ENCODE peak calls at places on chromosomes 13 and 19, in six cellular contexts. M is heart left ventricle, Q is HCT116, A is A549, T is ovary, L is suprapubic skin. B is an unnamed sample.

GRCh38 chr19:57632987-57633831 is at the start of gene ZNF211:
- DNase-seq in A (peak), T (peak), L (peak), M (peak), Q (peak), B (peak)

GRCh38 chr13:110214637-110215036 is 92.3 kb downstream of the COL4A1 start:
- DNase-seq in A (no peak), L (no peak), Q (no peak), M (no peak), T (no peak), B (no peak)

GRCh38 chr13:31848621-31849020 is 109.3 kb downstream of the RXFP2 start:
- DNase-seq in Q (no peak), M (no peak), A (no peak), L (no peak), T (no peak), B (no peak)

GRCh38 chr13:44312131-44312530 is 61.5 kb upstream of the SERP2 start:
- DNase-seq in L (no peak), M (no peak), Q (no peak), A (no peak), T (no peak), B (no peak)

GRCh38 chr13:36549771-36550170 is 117.5 kb downstream of the CCNA1 start:
- DNase-seq in T (no peak), A (no peak), M (no peak), L (no peak), Q (no peak), B (no peak)

GRCh38 chr13:104008571-104009435 is 942.6 kb upstream of the SLC10A2 start:
- DNase-seq in A (no peak), T (no peak), Q (no peak), L (no peak), M (no peak), B (no peak)

GRCh38 chr13:34070006-34070405 is 252.1 kb downstream of the RFC3 start:
- DNase-seq in L (no peak), T (no peak), Q (no peak), A (no peak), M (no peak), B (no peak)

GRCh38 chr13:23610187-23610576 is 40.0 kb downstream of the TNFRSF19 start:
- DNase-seq in L (no peak), M (no peak), A (no peak), T (no peak), Q (no peak), B (no peak)

GRCh38 chr19:1427221-1427620 is 11.0 kb upstream of the RPS15 start:
- DNase-seq in T (no peak), Q (no peak), M (no peak), L (no peak), A (no peak), B (no peak)

DNA sequence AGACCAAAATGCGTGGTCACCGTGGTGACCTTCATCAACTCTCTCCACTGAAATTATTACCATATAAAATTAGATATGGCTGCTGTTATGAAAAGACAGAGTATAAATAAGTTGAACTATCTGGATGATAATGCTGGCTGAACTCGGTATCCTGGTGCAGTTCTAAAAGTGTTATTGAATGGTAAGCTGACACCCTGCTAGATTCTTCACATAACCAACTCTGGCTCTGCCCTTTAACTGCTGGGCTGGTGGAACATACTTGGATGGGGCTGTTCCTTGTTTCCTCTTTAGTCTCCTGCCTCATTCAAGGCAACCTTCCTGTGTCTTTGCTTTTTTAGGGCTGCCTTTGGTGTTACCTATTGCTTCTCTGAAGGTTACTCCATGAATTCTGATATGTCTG is 106.9 kb downstream of the FGF9 start:
- DNase-seq in M (no peak), Q (no peak), L (no peak), T (no peak), A (no peak), B (no peak)
- H3K4me3 ChIP-seq in M (no peak), Q (no peak), L (no peak), T (no peak), A (no peak), B (no peak)

DNA sequence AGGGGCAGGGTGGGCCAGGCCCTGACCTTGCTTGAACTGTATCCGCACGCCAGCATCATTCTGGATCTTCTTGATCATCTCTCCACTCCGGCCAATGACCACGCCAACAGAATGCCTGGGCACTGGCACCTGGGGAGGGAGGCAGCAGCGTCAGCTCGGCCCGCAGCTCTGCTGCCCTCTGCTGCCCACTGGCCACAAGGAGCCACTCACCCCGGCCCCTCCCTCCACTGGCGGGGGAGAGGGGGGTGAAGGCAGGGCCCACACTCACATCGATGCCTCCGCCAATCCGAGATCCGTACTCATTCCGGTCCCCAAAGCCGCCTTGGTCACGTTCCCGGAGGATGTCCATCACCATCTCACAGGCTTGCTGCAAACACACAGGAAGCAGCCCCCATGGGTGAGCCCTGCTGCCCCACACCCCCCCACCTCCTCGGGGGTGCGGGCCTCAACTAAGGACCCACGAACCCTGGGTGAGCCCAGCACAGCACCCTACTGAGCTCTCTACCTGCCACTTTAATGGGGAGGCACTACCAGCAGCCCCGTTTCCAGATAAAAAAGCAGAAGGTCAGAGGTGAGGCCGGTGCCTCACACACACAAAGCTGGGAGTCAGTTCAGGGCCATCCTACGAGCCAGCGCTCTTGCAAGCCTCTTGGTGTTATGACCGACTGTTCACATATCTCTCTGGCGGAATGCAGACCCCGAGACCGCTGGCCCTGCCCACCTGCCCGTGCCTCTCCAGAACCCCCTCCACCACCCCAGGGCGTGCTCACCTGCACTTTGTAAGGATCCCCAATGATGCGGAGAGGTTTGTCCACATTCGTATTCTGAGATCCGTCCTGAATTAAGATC is 6.7 kb downstream of the KHSRP start:
- DNase-seq in M (no peak), T (no peak), A (no peak), L (no peak), Q (no peak), B (no peak)
- TF ChIP-seq POLR2A in M (no peak), T (no peak), A (no peak), L (no peak), Q (no peak), B (no peak)

GRCh38 chr13:24984134-24984533 is 111.8 kb upstream of the PABPC3 start:
- DNase-seq in A (no peak), T (no peak), M (no peak), L (no peak), Q (no peak), B (no peak)

GRCh38 chr13:24986826-24987225 is 109.1 kb upstream of the PABPC3 start:
- DNase-seq in Q (no peak), M (no peak), A (no peak), L (no peak), T (no peak), B (no peak)

GRCh38 chr13:24983094-24983493 is 112.8 kb upstream of the PABPC3 start:
- DNase-seq in T (no peak), L (no peak), M (no peak), A (no peak), Q (no peak), B (no peak)

GRCh38 chr13:24982333-24982999 is 113.5 kb upstream of the PABPC3 start:
- DNase-seq in A (no peak), M (peak), L (no peak), T (no peak), Q (no peak), B (no peak)

GRCh38 chr13:24985102-24985501 is 110.8 kb upstream of the PABPC3 start:
- DNase-seq in M (no peak), Q (no peak), T (no peak), A (no peak), L (no peak), B (no peak)
- TF ChIP-seq CTCF in M (no peak), Q (no peak), T (no peak), A (no peak), L (no peak), B (no peak)

DNA sequence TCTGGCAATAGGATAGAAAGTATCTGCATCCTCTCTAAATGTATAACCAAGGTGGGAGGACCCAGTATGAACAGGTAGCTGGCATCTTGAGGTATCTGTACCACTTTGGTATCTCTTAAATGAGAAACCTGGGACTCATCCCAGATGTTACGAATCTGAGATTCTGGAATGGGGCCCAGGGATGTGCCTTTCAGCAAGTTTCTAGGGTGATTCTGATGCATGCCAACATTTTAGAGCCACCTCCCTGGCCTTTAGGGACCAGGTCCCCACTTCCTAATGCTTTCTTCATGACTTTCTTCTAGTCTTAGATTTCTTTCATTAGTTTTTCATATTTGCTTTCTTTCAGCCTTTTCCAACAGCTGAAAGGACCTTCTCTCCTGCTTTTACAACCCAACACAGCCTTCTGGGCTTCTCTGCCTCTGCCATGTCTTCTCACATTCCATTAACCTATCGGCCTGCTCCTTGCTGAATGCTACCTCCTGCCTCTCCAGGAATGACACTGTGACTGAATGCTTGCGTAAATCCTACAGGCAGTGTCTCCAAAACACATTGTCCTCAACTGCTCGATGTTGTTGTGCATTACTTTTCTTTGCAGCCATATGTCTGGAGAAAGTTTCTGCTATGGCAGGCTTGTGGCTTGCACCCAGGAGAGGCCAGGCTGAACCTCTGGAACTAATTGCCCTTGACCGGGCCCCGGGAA is 284.0 kb downstream of the DNAJC15 start:
- DNase-seq in Q (no peak), M (no peak), L (no peak), T (no peak), A (no peak), B (no peak)
- H3K4me3 ChIP-seq in Q (no peak), M (no peak), L (no peak), T (no peak), A (no peak), B (no peak)

GRCh38 chr19:18587561-18587960 is 1.0 kb upstream of the REX1BD start:
- DNase-seq in T (no peak), A (no peak), M (no peak), Q (no peak), L (no peak), B (peak)

GRCh38 chr19:18587962-18588610 is 512 bp upstream of the REX1BD start:
- DNase-seq in Q (no peak), A (no peak), M (no peak), T (no peak), L (no peak), B (peak)

GRCh38 chr19:18590273-18591272 is 2.0 kb downstream of the REX1BD start:
- DNase-seq in Q (peak), A (peak), T (no peak), L (no peak), M (no peak), B (peak)

GRCh38 chr19:18589380-18590272 is 1.0 kb downstream of the REX1BD start:
- DNase-seq in T (peak), L (no peak), M (peak), A (peak), Q (peak), B (no peak)

GRCh38 chr19:18588611-18589379 is at the start of gene REX1BD:
- DNase-seq in M (peak), Q (no peak), T (peak), L (peak), A (no peak), B (peak)
- TF ChIP-seq POLR2A in M (peak), Q (peak), T (peak), L (no peak), A (peak), B (no peak)

DNA sequence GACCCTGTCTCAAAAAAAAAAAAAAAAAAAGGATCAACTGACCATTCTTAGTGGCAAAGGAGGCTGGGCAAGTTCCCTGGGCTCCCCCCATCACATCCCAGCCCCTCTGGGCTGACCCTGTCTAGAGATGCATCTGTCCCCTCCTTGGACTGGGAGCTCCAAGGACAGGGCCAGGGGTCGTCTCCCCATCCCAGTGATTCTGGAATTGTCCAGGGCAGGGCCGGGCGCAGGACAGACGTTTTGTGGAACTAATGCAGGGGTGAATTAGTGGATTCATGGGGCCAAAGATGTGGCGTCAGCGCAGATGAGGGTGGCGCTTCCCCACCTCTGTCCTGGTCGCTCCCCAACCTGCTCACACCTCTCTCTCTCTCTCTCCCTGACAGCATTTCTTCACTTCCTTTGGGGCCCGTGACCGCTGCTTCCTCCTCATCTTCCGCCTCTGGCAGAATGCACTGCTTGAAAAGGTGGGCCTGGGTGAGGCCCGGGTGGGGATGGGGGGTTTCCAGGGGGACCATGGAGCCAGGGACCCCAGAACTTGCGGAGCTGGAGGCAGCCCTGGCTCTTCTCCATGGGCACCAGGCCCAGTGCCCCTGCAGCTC is 11.1 kb downstream of the GRAMD1A start:
- DNase-seq in M (no peak), L (no peak), T (no peak), Q (no peak), A (no peak), B (no peak)
- TF ChIP-seq CTCF in M (no peak), L (no peak), T (no peak), Q (no peak), A (no peak), B (no peak)

GRCh38 chr13:106486287-106486686 is 49.2 kb downstream of the EFNB2 start:
- DNase-seq in T (no peak), Q (no peak), M (no peak), A (no peak), L (no peak), B (no peak)

GRCh38 chr13:106481919-106482318 is 53.5 kb downstream of the EFNB2 start:
- DNase-seq in M (no peak), Q (no peak), L (no peak), T (no peak), A (no peak), B (no peak)

GRCh38 chr13:106488075-106488474 is 47.4 kb downstream of the EFNB2 start:
- DNase-seq in A (no peak), T (no peak), L (no peak), Q (no peak), M (no peak), B (no peak)

GRCh38 chr13:106484084-106484754 is 51.2 kb downstream of the EFNB2 start:
- DNase-seq in Q (no peak), M (no peak), A (no peak), T (no peak), L (no peak), B (no peak)

DNA sequence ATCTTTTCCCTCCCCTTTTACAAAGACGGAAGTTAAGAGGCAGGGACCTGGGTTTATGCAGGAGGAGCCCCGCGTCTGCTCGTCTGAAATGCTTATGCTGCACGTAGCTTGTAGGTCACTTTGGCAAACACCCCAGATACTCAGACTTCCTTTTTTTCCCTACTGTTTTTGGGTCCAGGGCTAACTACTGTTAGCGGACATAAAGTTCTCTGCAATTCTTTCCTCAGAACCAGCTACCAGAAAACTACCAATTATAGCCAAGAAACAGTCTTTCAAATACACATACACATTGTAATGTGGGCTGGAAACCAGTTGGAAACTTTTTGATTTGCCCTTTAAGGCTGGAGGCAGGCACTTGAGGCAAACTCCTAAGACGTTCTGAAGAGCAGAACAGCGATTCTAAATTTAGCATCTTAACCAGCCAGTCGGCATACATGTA is 50.7 kb downstream of the EFNB2 start:
- DNase-seq in Q (no peak), T (peak), A (no peak), L (no peak), M (no peak), B (no peak)
- H3K4me3 ChIP-seq in Q (no peak), T (peak), A (no peak), L (no peak), M (no peak), B (no peak)

GRCh38 chr19:48698046-48698445 is 2.3 kb downstream of the FUT2 start:
- DNase-seq in M (no peak), T (peak), Q (no peak), A (no peak), L (no peak), B (no peak)

GRCh38 chr19:48696353-48697010 is 711 bp downstream of the FUT2 start:
- DNase-seq in Q (no peak), L (no peak), M (no peak), A (no peak), T (no peak), B (no peak)

GRCh38 chr19:48695743-48696352 is at the start of gene FUT2:
- DNase-seq in A (no peak), Q (no peak), L (no peak), M (no peak), T (no peak), B (no peak)
- TF ChIP-seq POLR2A in A (no peak), Q (peak), L (no peak), M (no peak), T (no peak), B (no peak)

DNA sequence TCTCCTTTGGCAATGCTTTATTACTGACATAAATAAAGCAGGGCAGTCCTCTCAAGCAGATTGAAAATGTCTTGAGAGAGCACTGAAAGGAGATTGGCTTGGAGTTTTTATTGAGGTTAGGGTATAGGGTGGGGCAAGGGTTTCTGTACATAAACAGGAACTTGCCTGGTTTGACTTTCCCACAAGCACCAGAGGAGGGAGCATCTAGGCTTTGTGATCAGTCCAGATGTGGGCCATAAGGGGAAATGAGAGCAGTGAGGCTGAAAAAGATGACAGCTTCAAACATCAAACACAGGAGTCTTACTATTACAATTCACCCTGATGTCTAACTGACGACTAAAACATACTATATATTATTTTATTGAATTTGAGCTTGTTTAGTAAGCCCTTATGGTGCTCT is 260.9 kb downstream of the MTUS2 start:
- DNase-seq in Q (no peak), A (no peak), T (no peak), M (no peak), L (no peak), B (no peak)
- TF ChIP-seq CTCF in Q (no peak), A (no peak), T (no peak), M (no peak), L (no peak), B (no peak)

B was measured in lower leg skin.